ENCODE peak calls at places on chromosomes 12 and 14, in six cellular contexts. X is IMR-90, Z is NB4, U is heart left ventricle, T is body of pancreas, A is spleen. K is an unnamed sample.

GRCh38 chr14:59422069-59422881 is 42.9 kb downstream of the GPR135 start:
- DNase-seq in X (no peak), Z (peak; percentile 37), U (no peak), T (no peak), A (no peak), K (no peak)

GRCh38 chr14:93977790-93978581 is 1.6 kb upstream of the ASB2 start:
- DNase-seq in X (no peak), Z (peak; percentile 64), U (no peak), T (no peak), A (no peak), K (no peak)

GRCh38 chr14:99191663-99192621 is 80.1 kb downstream of the BCL11B start:
- DNase-seq in X (peak; percentile 13), Z (no peak), U (peak; percentile 62), T (peak; percentile 74), A (peak; percentile 64), K (peak; percentile 27)

GRCh38 chr12:65881348-65881961 is 57.2 kb downstream of the HMGA2 start:
- DNase-seq in X (peak; percentile 75), Z (peak; percentile 36), U (peak; percentile 53), T (peak; percentile 43), A (no peak), K (no peak)

GRCh38 chr14:57391609-57392195 is 1.3 kb downstream of the NAA30 start:
- DNase-seq in X (peak; percentile 8), Z (peak; percentile 1), U (no peak), T (no peak), A (no peak), K (no peak)

GRCh38 chr14:36070056-36071043 is 106.2 kb downstream of the PTCSC3 start:
- DNase-seq in X (peak; percentile 64), Z (peak; percentile 63), U (peak; percentile 34), T (peak; percentile 77), A (no peak), K (peak; percentile 15)

GRCh38 chr12:47943492-47944359 is 19.7 kb upstream of the TMEM106C start:
- DNase-seq in X (no peak), Z (no peak), U (no peak), T (no peak), A (no peak), K (no peak)

GRCh38 chr14:49893309-49894213 is 679 bp downstream of the ARF6 start:
- DNase-seq in X (no peak), Z (peak; percentile 85), U (peak; percentile 65), T (peak; percentile 48), A (peak; percentile 95), K (no peak)

GRCh38 chr12:116551619-116551951 is 7.6 kb upstream of the MAP1LC3B2 start:
- DNase-seq in X (no peak), Z (no peak), U (no peak), T (no peak), A (no peak), K (no peak)

GRCh38 chr12:116545936-116546335 is 13.2 kb upstream of the MAP1LC3B2 start:
- DNase-seq in X (no peak), Z (no peak), U (no peak), T (no peak), A (no peak), K (no peak)

GRCh38 chr12:116544656-116545055 is 14.5 kb upstream of the MAP1LC3B2 start:
- DNase-seq in X (no peak), Z (no peak), U (no peak), T (no peak), A (no peak), K (no peak)

GRCh38 chr12:116551151-116551550 is 8.0 kb upstream of the MAP1LC3B2 start:
- DNase-seq in X (no peak), Z (no peak), U (no peak), T (no peak), A (no peak), K (no peak)

GRCh38 chr12:116547955-116548471 is 11.2 kb upstream of the MAP1LC3B2 start:
- DNase-seq in X (peak; percentile 55), Z (peak; percentile 97), U (no peak), T (no peak), A (no peak), K (no peak)
- TF ChIP-seq POLR2A in X (no peak), Z (no peak), U (no peak), T (no peak), A (no peak), K (no peak)

GRCh38 chr12:16062611-16063010 is 151.5 kb downstream of the DERA start:
- DNase-seq in X (no peak), Z (peak; percentile 80), U (no peak), T (no peak), A (no peak), K (no peak)
- TF ChIP-seq POLR2A in X (no peak), Z (no peak), U (no peak), T (no peak), A (no peak), K (no peak)

GRCh38 chr14:105489607-105490317 is 1.3 kb upstream of the TEDC1 start:
- DNase-seq in X (peak; percentile 76), Z (peak; percentile 90), U (peak; percentile 90), T (peak; percentile 92), A (peak; percentile 94), K (peak; percentile 90)
- TF ChIP-seq POLR2A in X (no peak), Z (no peak), U (no peak), T (peak; percentile 48), A (no peak), K (no peak)

DNA sequence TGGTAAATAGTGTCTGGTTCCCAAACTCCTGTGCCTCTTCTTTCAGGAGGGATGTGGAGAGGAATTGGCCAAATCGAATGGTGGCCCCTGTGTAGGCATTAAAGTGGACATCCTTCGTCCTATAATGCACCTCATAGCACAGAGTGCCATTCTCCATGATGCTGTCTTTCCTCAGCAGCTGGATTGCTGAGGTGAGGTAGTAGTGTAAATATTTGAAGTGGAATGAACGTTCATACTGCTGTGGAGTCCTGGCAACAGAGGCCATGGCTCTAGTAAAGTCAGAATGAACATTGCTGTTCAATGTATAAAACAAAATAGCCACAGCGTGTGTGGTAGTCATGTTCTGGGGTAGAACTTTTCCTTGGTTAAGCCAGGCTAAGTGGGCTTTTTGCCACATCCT is 2.7 kb downstream of the ART4 start:
- DNase-seq in X (no peak), Z (no peak), U (no peak), T (no peak), A (no peak), K (no peak)
- TF ChIP-seq POLR2A in X (no peak), Z (no peak), U (no peak), T (no peak), A (no peak), K (no peak)

DNA sequence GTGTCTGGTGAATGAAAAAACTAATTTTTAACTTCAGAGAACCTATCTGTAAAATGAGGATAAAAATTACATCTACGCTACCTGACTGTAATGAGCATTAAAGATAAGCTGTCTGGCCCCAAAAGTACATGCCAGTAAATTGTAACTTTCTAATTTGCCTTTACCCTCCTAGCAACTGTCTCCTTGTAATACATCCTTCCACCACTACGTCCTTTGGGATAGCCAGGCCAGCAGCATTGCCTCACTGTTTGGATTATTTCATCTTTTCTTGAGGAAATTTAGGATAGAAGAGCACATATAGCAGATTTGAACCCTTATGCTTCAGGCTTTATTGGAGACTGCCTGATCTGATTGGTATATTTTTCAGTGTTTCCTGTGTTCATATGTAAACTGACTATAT is 237.3 kb downstream of the BCAT1 start:
- DNase-seq in X (no peak), Z (no peak), U (no peak), T (no peak), A (no peak), K (no peak)
- TF ChIP-seq POLR2A in X (no peak), Z (no peak), U (no peak), T (no peak), A (no peak), K (no peak)

DNA sequence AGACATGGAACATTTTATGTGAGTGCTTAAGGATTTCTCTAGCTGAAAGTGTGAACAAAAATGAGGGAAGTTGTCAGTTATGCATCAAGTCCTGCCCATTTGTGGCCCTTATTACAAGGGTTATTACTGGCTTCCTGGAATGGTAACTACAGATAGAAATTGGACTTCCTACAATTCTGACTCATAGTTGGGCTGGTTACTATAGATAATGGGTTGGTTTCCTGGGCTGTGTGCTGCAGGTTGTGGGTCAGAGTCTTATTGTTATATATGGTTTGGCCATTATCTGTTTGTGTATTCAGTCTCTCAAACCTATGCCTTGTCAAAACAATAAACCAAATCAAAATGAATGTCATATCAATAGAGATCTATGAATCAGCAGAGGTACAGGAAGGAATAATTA is 313.7 kb downstream of the ADAMTS20 start:
- DNase-seq in X (no peak), Z (peak; percentile 7), U (no peak), T (no peak), A (no peak), K (no peak)
- TF ChIP-seq POLR2A in X (no peak), Z (no peak), U (no peak), T (no peak), A (no peak), K (no peak)

K was measured in H54.